ENCODE peak calls at places on chromosome 6, in seven cellular contexts. R is stomach, B is tibial artery, I is kidney, Z is lower lobe of right lung, Y is left lung, M is heart right ventricle. P is an unnamed sample.

GRCh38 chr6:13715444-13715883 is 3.8 kb upstream of the RANBP9 start:
- DNase-seq in R (no peak), B (no peak), I (no peak), Z (no peak), Y (no peak), M (no peak), P (no peak)

GRCh38 chr6:65776332-65776731 is 69.3 kb upstream of the EYS start:
- DNase-seq in R (no peak), B (no peak), I (no peak), Z (no peak), Y (no peak), M (no peak), P (no peak)

GRCh38 chr6:79134699-79135474 is 56.8 kb upstream of the PHIP start:
- DNase-seq in R (no peak), B (no peak), I (no peak), Z (no peak), Y (no peak), M (no peak), P (no peak)

GRCh38 chr6:51450248-51450957 is 631.7 kb downstream of the TFAP2B start:
- DNase-seq in R (no peak), B (no peak), I (no peak), Z (no peak), Y (no peak), M (no peak), P (no peak)

GRCh38 chr6:127808118-127808517 is 92.7 kb downstream of the THEMIS start:
- DNase-seq in R (no peak), B (no peak), I (no peak), Z (no peak), Y (no peak), M (no peak), P (no peak)

GRCh38 chr6:33607784-33608161 is 13.3 kb upstream of the ITPR3 start:
- DNase-seq in R (peak), B (no peak), I (peak), Z (no peak), Y (no peak), M (no peak), P (no peak)

GRCh38 chr6:140379919-140380318 is 1005.5 kb upstream of the CITED2 start:
- DNase-seq in R (no peak), B (no peak), I (no peak), Z (no peak), Y (no peak), M (no peak), P (no peak)

GRCh38 chr6:106163446-106163965 is 77.4 kb downstream of the PRDM1 start:
- DNase-seq in R (no peak), B (peak), I (no peak), Z (peak), Y (peak), M (no peak), P (no peak)

GRCh38 chr6:109580519-109580918 is 97.5 kb upstream of the ZBTB24 start:
- DNase-seq in R (no peak), B (no peak), I (no peak), Z (no peak), Y (no peak), M (no peak), P (no peak)

GRCh38 chr6:159941286-159942113 is 27.4 kb upstream of the IGF2R start:
- DNase-seq in R (no peak), B (no peak), I (no peak), Z (no peak), Y (no peak), M (no peak), P (no peak)

GRCh38 chr6:82555801-82556200 is 192.2 kb downstream of the TPBG start:
- DNase-seq in R (no peak), B (no peak), I (no peak), Z (no peak), Y (no peak), M (no peak), P (no peak)

GRCh38 chr6:72042088-72042487 is 155.7 kb downstream of the RIMS1 start:
- DNase-seq in R (no peak), B (no peak), I (no peak), Z (no peak), Y (no peak), M (no peak), P (no peak)

GRCh38 chr6:150443621-150444020 is 74.8 kb downstream of the IYD start:
- DNase-seq in R (no peak), B (no peak), I (no peak), Z (no peak), Y (no peak), M (no peak), P (no peak)

GRCh38 chr6:74357329-74357728 is 661.3 kb downstream of the CD109 start:
- DNase-seq in R (no peak), B (no peak), I (no peak), Z (no peak), Y (no peak), M (no peak), P (no peak)

GRCh38 chr6:135667694-135668455 is 170.3 kb upstream of the AHI1 start:
- DNase-seq in R (no peak), B (no peak), I (peak), Z (no peak), Y (peak), M (peak), P (no peak)

GRCh38 chr6:56652994-56653393 is 10.3 kb upstream of the DST start:
- DNase-seq in R (no peak), B (no peak), I (no peak), Z (no peak), Y (no peak), M (no peak), P (peak)

GRCh38 chr6:44278774-44279697 is 8.8 kb downstream of the TMEM151B start:
- DNase-seq in R (no peak), B (no peak), I (peak), Z (no peak), Y (no peak), M (no peak), P (peak)
- H3K27ac ChIP-seq in R (no peak), B (no peak), I (no peak), Z (no peak), Y (no peak), M (no peak), P (no peak)

GRCh38 chr6:14863896-14864850 is 381.7 kb upstream of the JARID2 start:
- DNase-seq in R (no peak), B (no peak), I (no peak), Z (no peak), Y (no peak), M (no peak), P (no peak)
- H3K27ac ChIP-seq in R (no peak), B (no peak), I (no peak), Z (no peak), Y (no peak), M (no peak), P (no peak)

DNA sequence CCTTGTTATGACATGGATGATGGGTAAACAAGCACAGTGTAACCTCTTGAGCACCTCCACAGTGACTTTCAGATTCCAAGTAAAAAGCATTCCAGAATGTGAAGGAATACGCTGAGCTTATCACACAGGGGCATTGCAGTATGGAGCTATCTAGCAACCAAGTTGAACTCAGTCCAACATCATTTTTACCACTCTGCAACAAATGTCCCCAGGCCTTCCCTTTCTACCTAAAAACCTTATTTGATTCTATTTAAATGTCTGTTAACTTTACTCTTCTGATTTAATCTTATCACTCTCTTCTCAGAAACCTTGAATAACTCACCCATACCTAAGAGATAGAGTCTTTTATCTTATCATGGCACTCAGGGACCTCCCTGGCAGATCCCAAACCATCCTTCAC is 195.8 kb upstream of the CDYL start:
- DNase-seq in R (no peak), B (no peak), I (no peak), Z (no peak), Y (no peak), M (no peak), P (no peak)
- H3K27ac ChIP-seq in R (no peak), B (no peak), I (no peak), Z (no peak), Y (no peak), M (no peak), P (no peak)

GRCh38 chr6:34638834-34639736 is 57.5 kb downstream of the ILRUN start:
- DNase-seq in R (no peak), B (no peak), I (no peak), Z (no peak), Y (no peak), M (no peak), P (no peak)
- H3K27ac ChIP-seq in R (no peak), B (no peak), I (peak), Z (no peak), Y (no peak), M (no peak), P (no peak)

GRCh38 chr6:10149603-10150002 is 265.3 kb downstream of the TFAP2A start:
- DNase-seq in R (no peak), B (no peak), I (no peak), Z (no peak), Y (no peak), M (no peak), P (no peak)

GRCh38 chr6:10144772-10145171 is 270.1 kb downstream of the TFAP2A start:
- DNase-seq in R (no peak), B (no peak), I (no peak), Z (no peak), Y (no peak), M (no peak), P (no peak)

GRCh38 chr6:10151144-10151915 is 263.5 kb downstream of the TFAP2A start:
- DNase-seq in R (no peak), B (no peak), I (no peak), Z (no peak), Y (no peak), M (no peak), P (peak)

GRCh38 chr6:10141756-10142443 is 273.0 kb downstream of the TFAP2A start:
- DNase-seq in R (no peak), B (no peak), I (no peak), Z (no peak), Y (no peak), M (no peak), P (no peak)

DNA sequence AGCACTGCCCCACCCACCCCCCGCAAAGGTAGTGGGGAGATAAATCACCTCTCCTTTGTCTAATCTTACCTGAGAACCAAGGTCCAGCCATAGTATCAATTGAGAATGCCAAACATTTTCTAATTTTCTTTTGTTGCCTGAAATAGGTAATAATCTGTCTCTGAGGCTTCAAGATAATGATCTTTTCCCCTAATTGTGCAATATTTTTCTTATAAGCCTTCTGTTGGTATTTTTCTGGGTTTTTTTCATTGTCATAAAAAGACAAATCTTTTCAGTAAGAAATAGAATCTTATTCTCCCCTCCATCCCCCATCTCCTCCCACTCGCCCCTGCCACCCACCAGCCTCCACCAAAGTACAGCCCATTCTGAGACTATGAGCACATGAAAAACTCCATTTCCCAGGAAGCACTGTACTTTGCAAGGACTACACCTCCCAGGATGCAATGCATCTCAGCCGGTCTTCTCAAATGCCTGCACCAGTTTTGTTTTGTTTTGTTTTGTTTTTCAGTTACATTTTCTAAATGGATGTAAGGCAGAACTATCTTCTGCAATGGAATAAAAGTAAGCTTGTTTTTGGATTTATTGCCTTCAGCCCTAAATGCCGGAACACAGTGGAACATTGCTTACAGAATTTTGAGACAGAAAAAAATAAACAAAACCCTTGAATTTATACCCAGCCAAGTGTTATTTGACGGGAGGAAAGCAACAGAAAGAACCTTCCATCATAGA is 268.0 kb downstream of the TFAP2A start:
- DNase-seq in R (no peak), B (no peak), I (no peak), Z (no peak), Y (no peak), M (no peak), P (no peak)
- H3K27ac ChIP-seq in R (no peak), B (no peak), I (no peak), Z (no peak), Y (no peak), M (no peak), P (no peak)

GRCh38 chr6:15441215-15441868 is 195.5 kb downstream of the JARID2 start:
- DNase-seq in R (no peak), B (peak), I (no peak), Z (no peak), Y (no peak), M (no peak), P (peak)
- H3K27ac ChIP-seq in R (no peak), B (no peak), I (no peak), Z (no peak), Y (no peak), M (no peak), P (no peak)

DNA sequence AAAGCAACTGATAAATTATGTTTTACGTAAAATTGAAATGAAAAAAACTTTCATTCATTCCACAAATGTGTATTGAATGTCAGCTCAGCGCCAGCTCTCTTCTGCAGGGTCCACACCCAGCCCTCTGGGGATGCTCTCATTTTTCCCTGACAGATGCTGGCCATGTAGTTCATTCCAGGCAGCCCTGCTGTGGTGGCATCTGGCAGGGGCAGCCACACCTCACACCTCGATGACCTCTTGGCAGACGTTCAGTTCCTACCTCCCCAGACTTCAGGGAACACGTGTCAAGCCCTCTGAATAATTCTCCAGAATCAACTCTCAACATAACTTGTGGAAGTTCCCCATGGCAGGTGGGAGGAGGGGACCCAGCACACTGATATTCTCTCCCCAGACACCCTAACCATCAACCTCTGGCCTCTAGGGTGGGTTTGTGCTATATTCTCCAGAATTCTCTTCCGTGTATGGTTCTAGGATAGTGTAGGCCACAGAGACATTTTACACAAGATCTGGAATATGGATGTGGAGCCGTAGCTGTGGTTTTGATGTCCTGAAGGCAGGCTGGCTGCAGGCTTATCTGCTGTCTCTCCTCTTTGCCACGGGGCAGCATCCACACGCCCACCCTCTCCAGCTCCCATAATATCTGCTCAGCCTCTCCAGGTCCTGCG is 175.9 kb upstream of the ARID1B start:
- DNase-seq in R (no peak), B (no peak), I (no peak), Z (no peak), Y (no peak), M (no peak), P (no peak)
- H3K27ac ChIP-seq in R (no peak), B (no peak), I (no peak), Z (no peak), Y (no peak), M (no peak), P (no peak)

GRCh38 chr6:156866181-156866862 is 89.1 kb downstream of the ARID1B start:
- DNase-seq in R (no peak), B (no peak), I (no peak), Z (no peak), Y (no peak), M (no peak), P (peak)

GRCh38 chr6:156864557-156864956 is 87.4 kb downstream of the ARID1B start:
- DNase-seq in R (no peak), B (no peak), I (no peak), Z (no peak), Y (no peak), M (no peak), P (no peak)

GRCh38 chr6:156865019-156865629 is 87.9 kb downstream of the ARID1B start:
- DNase-seq in R (no peak), B (no peak), I (no peak), Z (no peak), Y (no peak), M (no peak), P (no peak)

GRCh38 chr6:156868385-156868784 is 91.2 kb downstream of the ARID1B start:
- DNase-seq in R (no peak), B (no peak), I (no peak), Z (no peak), Y (no peak), M (no peak), P (no peak)

GRCh38 chr6:156867121-156867520 is 89.9 kb downstream of the ARID1B start:
- DNase-seq in R (no peak), B (no peak), I (no peak), Z (no peak), Y (no peak), M (no peak), P (no peak)
- H3K27ac ChIP-seq in R (no peak), B (no peak), I (no peak), Z (no peak), Y (no peak), M (no peak), P (peak)

GRCh38 chr6:15274696-15275387 is 29.0 kb downstream of the JARID2 start:
- DNase-seq in R (no peak), B (no peak), I (no peak), Z (no peak), Y (no peak), M (no peak), P (no peak)
- H3K27ac ChIP-seq in R (no peak), B (no peak), I (no peak), Z (peak), Y (peak), M (no peak), P (no peak)

GRCh38 chr6:12082368-12082767 is 70.3 kb downstream of the HIVEP1 start:
- DNase-seq in R (no peak), B (no peak), I (no peak), Z (no peak), Y (no peak), M (no peak), P (no peak)

GRCh38 chr6:12078014-12078413 is 65.9 kb downstream of the HIVEP1 start:
- DNase-seq in R (no peak), B (no peak), I (no peak), Z (no peak), Y (no peak), M (no peak), P (no peak)

GRCh38 chr6:12084681-12085080 is 72.6 kb downstream of the HIVEP1 start:
- DNase-seq in R (no peak), B (no peak), I (no peak), Z (no peak), Y (no peak), M (no peak), P (no peak)

GRCh38 chr6:12083763-12084162 is 71.7 kb downstream of the HIVEP1 start:
- DNase-seq in R (no peak), B (no peak), I (no peak), Z (no peak), Y (no peak), M (no peak), P (no peak)

GRCh38 chr6:12081776-12082175 is 69.7 kb downstream of the HIVEP1 start:
- DNase-seq in R (no peak), B (no peak), I (no peak), Z (no peak), Y (no peak), M (no peak), P (no peak)
- H3K27ac ChIP-seq in R (no peak), B (no peak), I (no peak), Z (no peak), Y (no peak), M (no peak), P (no peak)